ENCODE peak calls at places on chromosome 16, in nine cellular contexts. M is CD8-positive, alpha-beta T cell; T is hepatocyte; V is IMR-90; Y is heart left ventricle; H is K562; D is left ventricle myocardium inferior; L is gastrocnemius medialis; Z is body of pancreas. Q is an unnamed sample.

GRCh38 chr16:78297066-78297666 is 197.7 kb downstream of the WWOX start:
- DNase-seq in T (peak), Z (no peak), V (no peak), L (no peak), D (no peak), H (no peak), M (no peak), Y (no peak), Q (no peak)

GRCh38 chr16:1345087-1345486 is 6.6 kb downstream of the TSR3 start:
- DNase-seq in H (no peak), L (no peak), V (no peak), Y (no peak), D (no peak), T (no peak), Z (no peak), M (no peak), Q (no peak)

GRCh38 chr16:11572301-11572995 is 14.3 kb downstream of the LITAF start:
- DNase-seq in L (no peak), D (peak), Y (no peak), M (peak), H (no peak), Z (no peak), V (no peak), T (no peak), Q (no peak)

GRCh38 chr16:76661691-76662090 is 384.5 kb downstream of the CNTNAP4 start:
- DNase-seq in Y (no peak), L (no peak), D (no peak), T (no peak), M (no peak), H (no peak), Z (no peak), V (no peak), Q (no peak)

GRCh38 chr16:68013440-68013839 is 2.3 kb downstream of the DPEP2NB start:
- DNase-seq in L (no peak), T (no peak), Y (no peak), M (no peak), D (no peak), Z (no peak), H (no peak), V (no peak), Q (no peak)

GRCh38 chr16:73166394-73166971 is 118.6 kb upstream of the ZFHX3 start:
- DNase-seq in V (no peak), M (no peak), L (no peak), H (no peak), T (no peak), Y (no peak), D (no peak), Z (no peak), Q (no peak)

GRCh38 chr16:57643166-57643813 is 14.9 kb downstream of the ADGRG1 start:
- DNase-seq in M (no peak), Y (no peak), T (no peak), L (no peak), D (no peak), Z (no peak), V (peak), H (no peak), Q (no peak)

GRCh38 chr16:76195648-76196047 is 81.6 kb upstream of the CNTNAP4 start:
- DNase-seq in Y (no peak), D (no peak), H (no peak), L (no peak), T (no peak), Z (no peak), M (no peak), V (no peak), Q (no peak)

GRCh38 chr16:78108451-78108850 is 9.0 kb downstream of the WWOX start:
- DNase-seq in V (no peak), M (no peak), Y (no peak), H (no peak), L (no peak), Z (no peak), T (no peak), D (no peak), Q (no peak)

GRCh38 chr16:66269631-66270332 is 96.7 kb upstream of the CDH5 start:
- DNase-seq in D (no peak), Z (no peak), M (no peak), L (no peak), T (no peak), V (no peak), H (no peak), Y (no peak), Q (peak)
- H3K27ac ChIP-seq in D (peak), Z (no peak), M (no peak), L (no peak), T (peak), V (peak), H (no peak), Y (peak), Q (peak)

GRCh38 chr16:85291302-85292148 is 179.3 kb upstream of the CIBAR2 start:
- DNase-seq in V (no peak), D (peak), H (peak), L (no peak), T (no peak), Y (peak), M (no peak), Z (no peak), Q (no peak)
- H3K27ac ChIP-seq in V (no peak), D (peak), H (peak), L (peak), T (peak), Y (peak), M (no peak), Z (no peak), Q (peak)

GRCh38 chr16:66728804-66729203 is 22.6 kb downstream of the DYNC1LI2 start:
- DNase-seq in L (no peak), D (no peak), T (no peak), H (no peak), V (no peak), Z (peak), M (no peak), Y (no peak), Q (no peak)
- H3K27ac ChIP-seq in L (no peak), D (peak), T (no peak), H (no peak), V (no peak), Z (no peak), M (no peak), Y (no peak), Q (no peak)

GRCh38 chr16:66677179-66677578 is 19.4 kb downstream of the CMTM4 start:
- DNase-seq in M (no peak), T (no peak), D (no peak), V (no peak), H (no peak), Y (no peak), L (no peak), Z (no peak), Q (no peak)
- H3K27ac ChIP-seq in M (no peak), T (no peak), D (no peak), V (no peak), H (no peak), Y (no peak), L (no peak), Z (no peak), Q (no peak)

DNA sequence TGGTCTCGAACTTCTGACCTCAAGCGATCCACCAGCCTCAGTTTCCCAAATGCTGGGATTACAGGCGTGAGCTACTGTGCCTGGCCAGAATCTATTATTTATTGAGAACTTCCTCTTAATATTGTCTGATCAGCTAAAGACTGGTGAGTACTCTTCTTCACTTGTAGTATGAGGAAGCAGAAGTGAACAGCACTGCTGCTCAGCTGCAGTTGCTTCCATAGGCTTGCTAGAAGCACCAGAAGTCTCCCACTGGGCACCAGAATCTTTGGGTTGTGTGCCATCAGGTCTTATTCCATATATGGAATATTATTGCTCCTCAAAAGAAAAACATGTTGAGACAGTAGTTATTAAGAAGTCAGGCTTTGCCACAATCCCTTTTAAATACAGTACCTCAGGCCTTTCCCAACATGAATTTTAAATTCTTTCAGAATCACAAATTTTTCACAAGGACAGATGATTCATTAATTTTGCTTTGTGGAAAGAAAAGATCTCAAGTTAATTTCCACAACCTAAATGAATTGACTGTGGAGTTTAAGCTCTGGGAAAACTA is 17.2 kb downstream of the SNTB2 start:
- DNase-seq in V (no peak), H (no peak), M (no peak), D (no peak), Y (no peak), T (no peak), Z (no peak), L (no peak), Q (no peak)
- H3K27ac ChIP-seq in V (peak), H (no peak), M (no peak), D (no peak), Y (no peak), T (no peak), Z (no peak), L (no peak), Q (peak)

GRCh38 chr16:50185005-50185505 is 31.9 kb downstream of the TENT4B start:
- DNase-seq in Z (no peak), Y (no peak), H (no peak), L (no peak), T (peak), M (no peak), D (no peak), V (peak), Q (no peak)
- H3K27ac ChIP-seq in Z (peak), Y (no peak), H (no peak), L (no peak), T (peak), M (no peak), D (no peak), V (peak), Q (no peak)

Q was measured in vagina.